ENCODE peak calls at places on chromosomes 11 and 22, in seven cellular contexts. One of them, this sample, is unnamed.

GRCh38 chr11:8340299-8340698 is 76.6 kb upstream of the LMO1 start:
- DNase-seq in HFF-Myc: no peak
- DNase-seq in ACHN: no peak
- DNase-seq in GM04504: no peak
- DNase-seq in activated CD4-positive, alpha-beta T cell treated with anti-CD3 and anti-CD28 coated beads, Interleukin-2, amount 50 U/mL, for 4 hours: no peak
- DNase-seq in immature natural killer cell: no peak
- DNase-seq in ovary: no peak
- DNase-seq in this sample: no peak

GRCh38 chr11:127334466-127334865 is 333.9 kb upstream of the KIRREL3 start:
- DNase-seq in ovary: no peak
- DNase-seq in activated CD4-positive, alpha-beta T cell treated with anti-CD3 and anti-CD28 coated beads, Interleukin-2, amount 50 U/mL, for 4 hours: no peak
- DNase-seq in ACHN: no peak
- DNase-seq in immature natural killer cell: no peak
- DNase-seq in GM04504: no peak
- DNase-seq in HFF-Myc: no peak
- DNase-seq in this sample: no peak

GRCh38 chr22:23115825-23116494 is 25.8 kb downstream of the RSPH14 start:
- DNase-seq in immature natural killer cell: no peak
- DNase-seq in ovary: no peak
- DNase-seq in GM04504: no peak
- DNase-seq in HFF-Myc: no peak
- DNase-seq in activated CD4-positive, alpha-beta T cell treated with anti-CD3 and anti-CD28 coated beads, Interleukin-2, amount 50 U/mL, for 4 hours: no peak
- DNase-seq in ACHN: no peak
- DNase-seq in this sample: no peak

GRCh38 chr11:12769834-12770345 is 95.7 kb downstream of the TEAD1 start:
- DNase-seq in GM04504: peak; percentile 55
- DNase-seq in HFF-Myc: peak; percentile 33
- DNase-seq in activated CD4-positive, alpha-beta T cell treated with anti-CD3 and anti-CD28 coated beads, Interleukin-2, amount 50 U/mL, for 4 hours: no peak
- DNase-seq in immature natural killer cell: no peak
- DNase-seq in ACHN: peak; percentile 83
- DNase-seq in ovary: no peak
- DNase-seq in this sample: peak; percentile 84

GRCh38 chr11:126336646-126337045 is 18.8 kb upstream of the ST3GAL4 start:
- DNase-seq in ACHN: no peak
- DNase-seq in ovary: no peak
- DNase-seq in HFF-Myc: no peak
- DNase-seq in activated CD4-positive, alpha-beta T cell treated with anti-CD3 and anti-CD28 coated beads, Interleukin-2, amount 50 U/mL, for 4 hours: no peak
- DNase-seq in immature natural killer cell: no peak
- DNase-seq in GM04504: no peak
- DNase-seq in this sample: no peak

GRCh38 chr11:8759634-8760033 is 77.0 kb downstream of the RPL27A start:
- DNase-seq in GM04504: no peak
- DNase-seq in ovary: peak; percentile 59
- DNase-seq in ACHN: no peak
- DNase-seq in activated CD4-positive, alpha-beta T cell treated with anti-CD3 and anti-CD28 coated beads, Interleukin-2, amount 50 U/mL, for 4 hours: no peak
- DNase-seq in immature natural killer cell: no peak
- DNase-seq in HFF-Myc: no peak
- DNase-seq in this sample: no peak

GRCh38 chr22:39353346-39353745 is 3.6 kb downstream of the SYNGR1 start:
- DNase-seq in HFF-Myc: no peak
- DNase-seq in immature natural killer cell: peak; percentile 78
- DNase-seq in GM04504: no peak
- DNase-seq in ACHN: no peak
- DNase-seq in ovary: no peak
- DNase-seq in activated CD4-positive, alpha-beta T cell treated with anti-CD3 and anti-CD28 coated beads, Interleukin-2, amount 50 U/mL, for 4 hours: no peak
- DNase-seq in this sample: no peak

GRCh38 chr11:111736191-111736590 is 30.0 kb downstream of the PPP2R1B start:
- DNase-seq in immature natural killer cell: no peak
- DNase-seq in GM04504: peak; percentile 39
- DNase-seq in HFF-Myc: no peak
- DNase-seq in ACHN: peak; percentile 34
- DNase-seq in ovary: peak; percentile 50
- DNase-seq in activated CD4-positive, alpha-beta T cell treated with anti-CD3 and anti-CD28 coated beads, Interleukin-2, amount 50 U/mL, for 4 hours: no peak
- DNase-seq in this sample: peak; percentile 66

GRCh38 chr11:61701298-61701993 is 21.3 kb downstream of the DAGLA start:
- DNase-seq in ovary: no peak
- DNase-seq in HFF-Myc: no peak
- DNase-seq in GM04504: no peak
- DNase-seq in ACHN: peak; percentile 51
- DNase-seq in immature natural killer cell: no peak
- DNase-seq in activated CD4-positive, alpha-beta T cell treated with anti-CD3 and anti-CD28 coated beads, Interleukin-2, amount 50 U/mL, for 4 hours: no peak
- DNase-seq in this sample: peak; percentile 21

GRCh38 chr22:44547371-44547770 is 49.3 kb upstream of the RTL6 start:
- DNase-seq in ACHN: no peak
- DNase-seq in activated CD4-positive, alpha-beta T cell treated with anti-CD3 and anti-CD28 coated beads, Interleukin-2, amount 50 U/mL, for 4 hours: no peak
- DNase-seq in HFF-Myc: no peak
- DNase-seq in immature natural killer cell: no peak
- DNase-seq in GM04504: no peak
- DNase-seq in ovary: no peak
- DNase-seq in this sample: no peak

GRCh38 chr22:46661221-46661851 is 41.1 kb downstream of the GRAMD4 start:
- DNase-seq in ACHN: peak; percentile 43
- DNase-seq in GM04504: no peak
- DNase-seq in ovary: no peak
- DNase-seq in HFF-Myc: no peak
- DNase-seq in activated CD4-positive, alpha-beta T cell treated with anti-CD3 and anti-CD28 coated beads, Interleukin-2, amount 50 U/mL, for 4 hours: peak; percentile 66
- DNase-seq in immature natural killer cell: no peak
- DNase-seq in this sample: peak; percentile 45

GRCh38 chr11:103659138-103659734 is 377.2 kb upstream of the DDI1 start:
- DNase-seq in GM04504: no peak
- DNase-seq in activated CD4-positive, alpha-beta T cell treated with anti-CD3 and anti-CD28 coated beads, Interleukin-2, amount 50 U/mL, for 4 hours: no peak
- DNase-seq in immature natural killer cell: no peak
- DNase-seq in HFF-Myc: no peak
- DNase-seq in ACHN: peak; percentile 44
- DNase-seq in ovary: no peak
- DNase-seq in this sample: peak; percentile 38